ENCODE peak calls at places on chromosomes 3 and 15, in nine cellular contexts. V, D, A, T, E, X, H, K and W are unnamed samples.

GRCh38 chr3:9703736-9704342 is at the start of gene CPNE9:
- DNase-seq in V (no peak), D (peak), A (no peak), T (no peak), E (no peak), X (no peak), H (no peak), K (no peak), W (peak)

GRCh38 chr15:91065505-91065904 is 34.6 kb upstream of the SV2B start:
- DNase-seq in V (no peak), D (peak), A (no peak), T (peak), E (peak), X (no peak), H (no peak), K (no peak), W (no peak)

GRCh38 chr15:26967719-26968269 is 3.2 kb upstream of the GABRG3 start:
- DNase-seq in V (no peak), D (peak), A (peak), T (no peak), E (no peak), X (no peak), H (no peak), K (no peak), W (no peak)

GRCh38 chr15:61275901-61276300 is 46.8 kb upstream of the RORA start:
- DNase-seq in V (peak), D (no peak), A (no peak), T (no peak), E (no peak), X (no peak), H (no peak), K (no peak), W (peak)

GRCh38 chr3:129054605-129055104 is 5.9 kb upstream of the GP9 start:
- DNase-seq in V (no peak), D (no peak), A (no peak), T (no peak), E (no peak), X (no peak), H (no peak), K (no peak), W (no peak)

GRCh38 chr3:120469440-120470415 is 18.9 kb upstream of the FSTL1 start:
- DNase-seq in V (peak), D (no peak), A (peak), T (peak), E (peak), X (no peak), H (peak), K (no peak), W (peak)

GRCh38 chr3:31828007-31828406 is 153.1 kb downstream of the OSBPL10 start:
- DNase-seq in V (no peak), D (no peak), A (no peak), T (no peak), E (no peak), X (no peak), H (no peak), K (no peak), W (no peak)

GRCh38 chr3:83457516-83457915 is 1501.3 kb upstream of the CADM2 start:
- DNase-seq in V (no peak), D (no peak), A (no peak), T (no peak), E (no peak), X (no peak), H (no peak), K (no peak), W (no peak)

GRCh38 chr3:159170436-159171003 is 368.7 kb downstream of the MFSD1 start:
- DNase-seq in V (peak), D (no peak), A (peak), T (peak), E (no peak), X (no peak), H (peak), K (no peak), W (no peak)

GRCh38 chr3:40079203-40079844 is 230.2 kb upstream of the EIF1B start:
- DNase-seq in V (peak), D (no peak), A (peak), T (peak), E (peak), X (no peak), H (peak), K (no peak), W (no peak)

GRCh38 chr15:89647191-89647851 is 7.9 kb downstream of the KIF7 start:
- DNase-seq in V (no peak), D (peak), A (peak), T (peak), E (peak), X (peak), H (peak), K (peak), W (peak)

GRCh38 chr3:189813652-189814245 is 182.6 kb downstream of the TP63 start:
- DNase-seq in V (no peak), D (no peak), A (no peak), T (no peak), E (no peak), X (no peak), H (no peak), K (no peak), W (no peak)